ENCODE peak calls at places on chromosomes 6 and 20, in four cellular contexts. One of them, this sample, is unnamed.

GRCh38 chr6:81228912-81229540 is 523.5 kb downstream of the TENT5A start:
- DNase-seq in right atrium auricular region: no peak
- DNase-seq in spleen: no peak
- DNase-seq in iPS DF 6.9: no peak
- DNase-seq in this sample: peak

GRCh38 chr20:49281059-49281912 is 3.4 kb upstream of the ZNFX1 start:
- DNase-seq in right atrium auricular region: no peak
- DNase-seq in spleen: no peak
- DNase-seq in iPS DF 6.9: no peak
- DNase-seq in this sample: no peak

GRCh38 chr20:43191946-43192847 is 2.5 kb upstream of the PTPRT start:
- DNase-seq in right atrium auricular region: no peak
- DNase-seq in spleen: no peak
- DNase-seq in iPS DF 6.9: peak
- DNase-seq in this sample: no peak

GRCh38 chr20:23937303-23938117 is 51.1 kb downstream of the GGTLC1 start:
- DNase-seq in right atrium auricular region: no peak
- DNase-seq in spleen: peak
- DNase-seq in iPS DF 6.9: peak
- DNase-seq in this sample: peak

GRCh38 chr20:57131601-57132391 is 134.6 kb downstream of the BMP7 start:
- DNase-seq in right atrium auricular region: no peak
- DNase-seq in spleen: peak
- DNase-seq in iPS DF 6.9: no peak
- DNase-seq in this sample: no peak

GRCh38 chr6:3489032-3489757 is 32.3 kb upstream of the SLC22A23 start:
- DNase-seq in right atrium auricular region: no peak
- DNase-seq in spleen: no peak
- DNase-seq in iPS DF 6.9: no peak
- DNase-seq in this sample: peak

GRCh38 chr6:63440057-63440456 is 120.3 kb upstream of the LGSN start:
- DNase-seq in right atrium auricular region: no peak
- DNase-seq in spleen: no peak
- DNase-seq in iPS DF 6.9: no peak
- DNase-seq in this sample: no peak

GRCh38 chr20:34724172-34724571 is 20.0 kb downstream of the TP53INP2 start:
- DNase-seq in right atrium auricular region: no peak
- DNase-seq in spleen: no peak
- DNase-seq in iPS DF 6.9: no peak
- DNase-seq in this sample: no peak

GRCh38 chr6:65707134-65707826 is at the start of gene EYS:
- DNase-seq in right atrium auricular region: no peak
- DNase-seq in spleen: no peak
- DNase-seq in iPS DF 6.9: no peak
- DNase-seq in this sample: no peak

GRCh38 chr6:145569140-145569539 is 166.2 kb downstream of the EPM2A start:
- DNase-seq in right atrium auricular region: no peak
- DNase-seq in spleen: no peak
- DNase-seq in iPS DF 6.9: no peak
- DNase-seq in this sample: no peak

GRCh38 chr20:9103955-9104354 is 35.1 kb downstream of the PLCB4 start:
- DNase-seq in right atrium auricular region: no peak
- DNase-seq in spleen: no peak
- DNase-seq in iPS DF 6.9: no peak
- DNase-seq in this sample: peak

GRCh38 chr6:125812394-125813231 is 21.9 kb downstream of the NCOA7 start:
- DNase-seq in right atrium auricular region: no peak
- DNase-seq in spleen: no peak
- DNase-seq in iPS DF 6.9: no peak
- DNase-seq in this sample: peak

GRCh38 chr6:75975904-75976303 is 96.6 kb downstream of the IMPG1 start:
- DNase-seq in right atrium auricular region: no peak
- DNase-seq in spleen: no peak
- DNase-seq in iPS DF 6.9: no peak
- DNase-seq in this sample: no peak

GRCh38 chr20:63215101-63216040 is 560 bp downstream of the YTHDF1 start:
- DNase-seq in right atrium auricular region: no peak
- DNase-seq in spleen: no peak
- DNase-seq in iPS DF 6.9: no peak
- DNase-seq in this sample: peak

GRCh38 chr6:106939208-106939607 is 35.3 kb downstream of the CD24 start:
- DNase-seq in right atrium auricular region: no peak
- DNase-seq in spleen: no peak
- DNase-seq in iPS DF 6.9: no peak
- DNase-seq in this sample: no peak

GRCh38 chr6:137231895-137232294 is 12.7 kb upstream of the IFNGR1 start:
- DNase-seq in right atrium auricular region: no peak
- DNase-seq in spleen: no peak
- DNase-seq in iPS DF 6.9: no peak
- DNase-seq in this sample: no peak

GRCh38 chr20:10642859-10643559 is 30.8 kb downstream of the JAG1 start:
- DNase-seq in right atrium auricular region: no peak
- DNase-seq in spleen: no peak
- DNase-seq in iPS DF 6.9: no peak
- DNase-seq in this sample: no peak

GRCh38 chr6:3438190-3439167 is 18.4 kb downstream of the SLC22A23 start:
- DNase-seq in right atrium auricular region: no peak
- DNase-seq in spleen: no peak
- DNase-seq in iPS DF 6.9: no peak
- DNase-seq in this sample: peak

GRCh38 chr6:12152023-12152960 is 137.9 kb upstream of the EDN1 start:
- DNase-seq in right atrium auricular region: no peak
- DNase-seq in spleen: no peak
- DNase-seq in iPS DF 6.9: no peak
- DNase-seq in this sample: no peak

GRCh38 chr6:32116674-32117073 is 7.5 kb upstream of the TNXB start:
- DNase-seq in right atrium auricular region: no peak
- DNase-seq in spleen: no peak
- DNase-seq in iPS DF 6.9: no peak
- DNase-seq in this sample: no peak

GRCh38 chr6:75748743-75749538 is at the start of gene MYO6:
- DNase-seq in right atrium auricular region: peak
- DNase-seq in spleen: peak
- DNase-seq in iPS DF 6.9: no peak
- DNase-seq in this sample: peak

GRCh38 chr6:131073577-131073976 is 10.5 kb upstream of the EPB41L2 start:
- DNase-seq in right atrium auricular region: no peak
- DNase-seq in spleen: no peak
- DNase-seq in iPS DF 6.9: no peak
- DNase-seq in this sample: no peak

GRCh38 chr6:134950482-134950881 is 581 bp upstream of the ALDH8A1 start:
- DNase-seq in right atrium auricular region: no peak
- DNase-seq in spleen: no peak
- DNase-seq in iPS DF 6.9: no peak
- DNase-seq in this sample: no peak

GRCh38 chr20:61430228-61430624 is 178.2 kb downstream of the CDH4 start:
- DNase-seq in right atrium auricular region: no peak
- DNase-seq in spleen: no peak
- DNase-seq in iPS DF 6.9: no peak
- DNase-seq in this sample: no peak

GRCh38 chr6:57305112-57305511 is 12.3 kb upstream of the PRIM2 start:
- DNase-seq in right atrium auricular region: no peak
- DNase-seq in spleen: no peak
- DNase-seq in iPS DF 6.9: no peak
- DNase-seq in this sample: peak
- H3K4me3 ChIP-seq in right atrium auricular region: no peak
- H3K4me3 ChIP-seq in spleen: no peak
- H3K4me3 ChIP-seq in iPS DF 6.9: no peak
- H3K4me3 ChIP-seq in this sample: no peak

GRCh38 chr20:36334281-36335075 is 28.3 kb downstream of the DLGAP4 start:
- DNase-seq in right atrium auricular region: no peak
- DNase-seq in spleen: peak
- DNase-seq in iPS DF 6.9: no peak
- DNase-seq in this sample: no peak

GRCh38 chr20:36335187-36335870 is 29.2 kb downstream of the DLGAP4 start:
- DNase-seq in right atrium auricular region: no peak
- DNase-seq in spleen: peak
- DNase-seq in iPS DF 6.9: no peak
- DNase-seq in this sample: no peak

GRCh38 chr20:36331182-36331581 is 25.0 kb downstream of the DLGAP4 start:
- DNase-seq in right atrium auricular region: no peak
- DNase-seq in spleen: no peak
- DNase-seq in iPS DF 6.9: no peak
- DNase-seq in this sample: no peak

GRCh38 chr20:36333841-36334240 is 27.7 kb downstream of the DLGAP4 start:
- DNase-seq in right atrium auricular region: no peak
- DNase-seq in spleen: peak
- DNase-seq in iPS DF 6.9: no peak
- DNase-seq in this sample: no peak

DNA sequence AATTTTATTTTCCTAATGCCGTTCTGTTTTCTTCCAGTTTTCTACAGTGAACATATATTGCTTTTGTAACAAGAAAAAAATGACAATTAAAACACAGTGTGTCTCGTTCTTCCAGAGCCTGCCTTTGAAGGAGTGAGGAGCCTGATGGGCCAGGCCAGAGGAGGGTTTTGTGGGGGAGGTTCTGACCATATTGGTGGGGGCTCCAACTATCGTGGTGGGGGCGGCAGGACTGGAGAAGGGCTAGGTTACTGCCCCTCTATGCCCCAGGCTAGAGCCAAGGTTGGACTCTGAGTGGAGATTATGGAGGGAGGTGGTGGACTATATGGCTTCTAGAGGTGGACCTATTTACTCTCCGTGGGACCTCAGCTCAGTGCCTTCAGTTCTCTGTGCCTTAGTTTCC is 24.0 kb downstream of the DLGAP4 start:
- DNase-seq in right atrium auricular region: no peak
- DNase-seq in spleen: no peak
- DNase-seq in iPS DF 6.9: no peak
- DNase-seq in this sample: no peak
- H3K4me3 ChIP-seq in right atrium auricular region: no peak
- H3K4me3 ChIP-seq in spleen: no peak
- H3K4me3 ChIP-seq in iPS DF 6.9: no peak
- H3K4me3 ChIP-seq in this sample: no peak

DNA sequence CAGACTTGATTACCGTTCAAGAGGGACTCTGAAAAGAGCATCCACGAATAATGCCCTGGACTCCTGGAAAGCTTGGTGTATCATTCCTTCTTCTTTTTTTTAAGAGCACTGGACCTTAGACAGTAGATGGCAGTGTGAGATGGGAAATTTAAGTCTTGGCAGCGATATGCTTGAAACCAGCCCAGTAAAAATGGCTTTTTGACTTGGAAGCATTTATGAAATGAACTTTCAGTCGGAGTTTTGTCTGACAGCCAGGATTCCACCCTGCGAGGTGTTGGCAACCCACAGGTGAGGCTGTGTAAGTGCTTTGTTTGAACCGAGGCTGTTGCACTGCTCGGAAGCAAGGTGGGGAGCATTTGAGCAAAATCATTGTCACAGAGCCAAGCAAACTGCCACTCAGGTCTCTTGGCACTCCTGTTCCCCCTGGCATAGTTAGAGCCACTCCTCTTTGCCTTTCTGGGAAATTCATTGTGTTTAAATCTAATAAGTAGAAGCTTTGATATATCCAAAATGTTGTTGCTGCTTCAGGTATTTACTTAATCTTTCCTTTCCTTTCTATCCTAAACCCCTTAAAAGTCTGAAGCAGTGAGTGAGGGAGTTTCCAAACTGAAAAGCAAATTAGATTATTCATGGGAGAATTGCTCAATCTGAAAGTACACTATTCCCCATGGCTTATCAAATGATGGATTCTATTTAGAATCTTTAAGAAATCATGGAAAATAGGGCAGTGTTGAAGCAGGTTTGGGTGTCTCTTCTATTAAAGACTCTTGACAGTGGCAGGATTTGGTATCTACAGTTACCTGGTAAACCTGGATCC is 272.8 kb upstream of the SLC35B3 start:
- DNase-seq in right atrium auricular region: no peak
- DNase-seq in spleen: no peak
- DNase-seq in iPS DF 6.9: no peak
- DNase-seq in this sample: peak
- H3K4me3 ChIP-seq in right atrium auricular region: no peak
- H3K4me3 ChIP-seq in spleen: no peak
- H3K4me3 ChIP-seq in iPS DF 6.9: no peak
- H3K4me3 ChIP-seq in this sample: no peak

GRCh38 chr6:41232667-41233066 is 4.5 kb downstream of the TREML4 start:
- DNase-seq in right atrium auricular region: no peak
- DNase-seq in spleen: no peak
- DNase-seq in iPS DF 6.9: no peak
- DNase-seq in this sample: no peak
- H3K4me3 ChIP-seq in right atrium auricular region: no peak
- H3K4me3 ChIP-seq in spleen: no peak
- H3K4me3 ChIP-seq in iPS DF 6.9: no peak
- H3K4me3 ChIP-seq in this sample: no peak

GRCh38 chr6:146912730-146913680 is 291.2 kb upstream of the STXBP5 start:
- DNase-seq in right atrium auricular region: no peak
- DNase-seq in spleen: no peak
- DNase-seq in iPS DF 6.9: no peak
- DNase-seq in this sample: peak
- H3K4me3 ChIP-seq in right atrium auricular region: no peak
- H3K4me3 ChIP-seq in spleen: no peak
- H3K4me3 ChIP-seq in iPS DF 6.9: no peak
- H3K4me3 ChIP-seq in this sample: peak

GRCh38 chr20:3082306-3082951 is 2.1 kb downstream of the AVP start:
- DNase-seq in right atrium auricular region: no peak
- DNase-seq in spleen: no peak
- DNase-seq in iPS DF 6.9: no peak
- DNase-seq in this sample: no peak
- H3K4me3 ChIP-seq in right atrium auricular region: no peak
- H3K4me3 ChIP-seq in spleen: peak
- H3K4me3 ChIP-seq in iPS DF 6.9: peak
- H3K4me3 ChIP-seq in this sample: no peak

DNA sequence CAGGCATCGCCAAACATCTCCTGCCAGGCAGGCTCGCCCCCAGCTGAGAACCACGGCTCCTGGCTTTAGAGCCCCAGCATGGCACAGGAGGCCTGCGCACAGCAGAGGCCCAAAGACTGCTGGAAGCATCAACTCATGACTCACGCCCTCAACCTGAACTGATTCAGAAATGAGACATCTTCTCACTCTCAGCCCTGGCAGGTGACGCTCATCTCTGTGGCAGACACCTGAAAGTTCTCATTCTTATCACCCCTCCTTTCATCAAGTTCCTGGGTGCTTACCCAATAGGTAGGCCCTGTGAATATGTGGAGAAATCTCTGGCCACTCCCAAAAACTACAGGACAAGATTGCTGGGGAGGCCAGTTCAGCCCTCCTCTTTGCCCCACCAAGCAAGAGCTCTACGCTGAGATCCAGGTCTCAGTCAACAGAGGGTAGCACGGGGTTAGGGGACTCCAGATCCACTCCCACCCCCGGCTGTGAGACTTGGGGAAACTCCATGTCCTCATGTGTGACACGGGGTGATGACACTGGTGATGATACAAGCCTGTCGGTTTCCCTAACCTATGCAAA is 11.3 kb downstream of the NFATC2 start:
- DNase-seq in right atrium auricular region: no peak
- DNase-seq in spleen: no peak
- DNase-seq in iPS DF 6.9: no peak
- DNase-seq in this sample: no peak
- H3K4me3 ChIP-seq in right atrium auricular region: no peak
- H3K4me3 ChIP-seq in spleen: no peak
- H3K4me3 ChIP-seq in iPS DF 6.9: no peak
- H3K4me3 ChIP-seq in this sample: no peak